ENCODE peak calls at places on chromosome 2, in ten cellular contexts. D is natural killer cell; E is lower lobe of right lung; L is upper lobe of right lung; B is naive thymus-derived CD4-positive, alpha-beta T cell; Q is Panc1; R is sciatic nerve; O is activated T-helper 17 cell treated with anti-CD3 and anti-CD28 coated beads, Interleukin-2, amount 50 U/mL, for 72 hours; F is naive thymus-derived CD8-positive, alpha-beta T cell; X is T-helper 17 cell. T is an unnamed sample.

GRCh38 chr2:212289301-212289700 is 249.3 kb downstream of the ERBB4 start:
- ATAC-seq in D (no peak), E (no peak), L (no peak), B (no peak), Q (no peak), R (no peak), O (no peak), F (no peak), X (no peak), T (no peak)

GRCh38 chr2:134232868-134233732 is 20.8 kb upstream of the MGAT5 start:
- ATAC-seq in D (peak), E (peak), L (peak), B (peak), Q (no peak), R (peak), O (peak), F (peak), X (peak), T (peak)

GRCh38 chr2:187618813-187619212 is 64.6 kb upstream of the TFPI start:
- ATAC-seq in D (no peak), E (no peak), L (no peak), B (no peak), Q (no peak), R (no peak), O (no peak), F (no peak), X (no peak), T (peak)

GRCh38 chr2:152409691-152410597 is 75.0 kb downstream of the FMNL2 start:
- ATAC-seq in D (no peak), E (no peak), L (peak), B (no peak), Q (no peak), R (peak), O (no peak), F (no peak), X (no peak), T (no peak)

GRCh38 chr2:48157150-48157549 is 250.9 kb upstream of the FBXO11 start:
- ATAC-seq in D (no peak), E (no peak), L (no peak), B (no peak), Q (no peak), R (no peak), O (no peak), F (no peak), X (no peak), T (no peak)

GRCh38 chr2:70161069-70161534 is 29.7 kb downstream of the C2orf42 start:
- ATAC-seq in D (no peak), E (no peak), L (no peak), B (peak), Q (no peak), R (no peak), O (no peak), F (peak), X (no peak), T (no peak)

GRCh38 chr2:20877944-20878343 is 55.0 kb upstream of the LDAH start:
- ATAC-seq in D (no peak), E (no peak), L (no peak), B (no peak), Q (no peak), R (peak), O (no peak), F (no peak), X (no peak), T (no peak)

GRCh38 chr2:15718103-15718943 is 126.7 kb downstream of the DDX1 start:
- ATAC-seq in D (no peak), E (no peak), L (no peak), B (no peak), Q (no peak), R (no peak), O (no peak), F (no peak), X (no peak), T (no peak)

GRCh38 chr2:114661926-114662670 is 219.7 kb downstream of the DPP10 start:
- ATAC-seq in D (no peak), E (peak), L (peak), B (no peak), Q (peak), R (peak), O (no peak), F (no peak), X (no peak), T (no peak)

GRCh38 chr2:63124209-63124608 is 73.6 kb downstream of the OTX1 start:
- ATAC-seq in D (no peak), E (peak), L (peak), B (no peak), Q (no peak), R (no peak), O (no peak), F (no peak), X (no peak), T (no peak)

GRCh38 chr2:118489712-118490255 is 357.7 kb downstream of the EN1 start:
- ATAC-seq in D (no peak), E (no peak), L (no peak), B (no peak), Q (no peak), R (no peak), O (no peak), F (no peak), X (no peak), T (no peak)